ENCODE peak calls at places on chromosomes 1 and 21, in nine cellular contexts. F is body of pancreas, V is IMR-90, R is cardiac muscle cell, C is foreskin fibroblast, O is lower lobe of right lung, T is colonic mucosa, B is psoas muscle, Q is tibial artery. G is an unnamed sample.

GRCh38 chr1:183970516-183971300 is 66.8 kb downstream of the COLGALT2 start:
- DNase-seq in C (no peak), O (no peak), R (no peak), V (no peak), B (no peak), F (no peak), T (no peak), Q (no peak), G (no peak)

GRCh38 chr1:27536004-27536757 is 46.2 kb upstream of the WASF2 start:
- DNase-seq in Q (no peak), C (no peak), V (no peak), F (no peak), O (no peak), T (no peak), R (no peak), B (no peak), G (no peak)

GRCh38 chr1:3672231-3672970 is 20.1 kb downstream of the TP73 start:
- DNase-seq in R (no peak), B (peak; percentile 40), V (no peak), C (no peak), T (no peak), Q (no peak), O (peak; percentile 41), F (no peak), G (no peak)

GRCh38 chr1:67824771-67825170 is 8.5 kb downstream of the GNG12 start:
- DNase-seq in O (no peak), T (no peak), V (no peak), B (no peak), Q (no peak), R (no peak), C (no peak), F (no peak), G (no peak)

GRCh38 chr1:32126770-32127169 is 18.9 kb downstream of the KPNA6 start:
- DNase-seq in O (no peak), V (no peak), B (no peak), C (no peak), Q (no peak), T (no peak), R (no peak), F (no peak), G (no peak)

GRCh38 chr1:108661030-108661609 is at the start of gene HENMT1:
- DNase-seq in B (peak; percentile 81), T (peak; percentile 63), F (peak; percentile 48), O (peak; percentile 81), R (peak; percentile 85), V (peak; percentile 35), Q (peak; percentile 79), C (peak; percentile 49), G (peak; percentile 26)

GRCh38 chr1:17013598-17014320 is 2.0 kb upstream of the ATP13A2 start:
- DNase-seq in T (no peak), C (no peak), R (no peak), F (peak; percentile 37), Q (peak; percentile 42), B (no peak), V (no peak), O (peak; percentile 73), G (peak; percentile 39)

GRCh38 chr21:45935628-45936027 is 45.9 kb upstream of the COL6A1 start:
- DNase-seq in T (no peak), B (peak; percentile 30), F (no peak), C (peak; percentile 23), Q (no peak), V (peak; percentile 63), R (peak; percentile 64), O (no peak), G (peak; percentile 42)

GRCh38 chr1:103353391-103353790 is 172.1 kb upstream of the RNPC3 start:
- DNase-seq in F (no peak), V (no peak), O (no peak), T (no peak), Q (no peak), R (no peak), B (no peak), C (no peak), G (no peak)

GRCh38 chr1:207811920-207812720 is 60.3 kb downstream of the CD46 start:
- DNase-seq in C (no peak), B (peak; percentile 94), R (peak; percentile 30), O (peak; percentile 81), T (no peak), V (peak; percentile 32), F (peak; percentile 91), Q (peak; percentile 92), G (no peak)

GRCh38 chr21:41684381-41685245 is 82.2 kb downstream of the RIPK4 start:
- DNase-seq in B (no peak), O (no peak), T (no peak), C (no peak), Q (peak; percentile 65), R (peak; percentile 68), F (peak; percentile 72), V (peak; percentile 67), G (no peak)

GRCh38 chr1:238562376-238562775 is 671.7 kb upstream of the ZP4 start:
- DNase-seq in T (no peak), O (no peak), F (no peak), R (peak; percentile 55), V (peak; percentile 38), B (no peak), C (no peak), Q (no peak), G (peak; percentile 12)

GRCh38 chr1:113388621-113389355 is 1.5 kb upstream of the MAGI3 start:
- DNase-seq in C (no peak), B (no peak), F (peak; percentile 83), V (no peak), Q (no peak), R (no peak), O (no peak), T (peak; percentile 65), G (no peak)

GRCh38 chr1:31957701-31958674 is 19.8 kb upstream of the PTP4A2 start:
- DNase-seq in O (no peak), F (peak; percentile 63), T (no peak), Q (no peak), B (no peak), C (no peak), V (no peak), R (peak; percentile 36), G (no peak)

GRCh38 chr1:214280386-214281029 is 451 bp upstream of the SMYD2 start:
- DNase-seq in B (peak; percentile 68), V (peak; percentile 37), F (peak; percentile 55), Q (no peak), R (peak; percentile 65), T (peak; percentile 59), O (peak; percentile 63), C (peak; percentile 39), G (no peak)

GRCh38 chr1:198890531-198890930 is 251.7 kb downstream of the PTPRC start:
- DNase-seq in V (peak; percentile 71), O (no peak), R (peak; percentile 39), F (no peak), T (no peak), Q (no peak), C (peak; percentile 34), B (no peak), G (no peak)

GRCh38 chr1:44361478-44361877 is 6.4 kb upstream of the ERI3 start:
- DNase-seq in T (no peak), C (no peak), V (no peak), R (peak; percentile 10), O (no peak), F (no peak), Q (no peak), B (no peak), G (no peak)

GRCh38 chr1:53663525-53664300 is 75.3 kb downstream of the GLIS1 start:
- DNase-seq in Q (no peak), R (no peak), T (no peak), F (no peak), V (no peak), C (peak; percentile 26), O (no peak), B (peak; percentile 31), G (no peak)

GRCh38 chr1:177424746-177425145 is 254.0 kb downstream of the BRINP2 start:
- DNase-seq in V (no peak), R (no peak), T (no peak), B (no peak), F (no peak), Q (no peak), O (no peak), C (no peak), G (no peak)

GRCh38 chr1:43383449-43383848 is 6.2 kb downstream of the MED8 start:
- DNase-seq in R (no peak), O (no peak), Q (no peak), F (no peak), B (no peak), T (no peak), V (no peak), C (no peak), G (no peak)

GRCh38 chr1:87853576-87854351 is 525.1 kb downstream of the LMO4 start:
- DNase-seq in Q (no peak), F (no peak), C (no peak), R (peak; percentile 71), T (no peak), V (peak; percentile 54), O (no peak), B (no peak), G (no peak)

GRCh38 chr1:246131095-246131494 is 376.0 kb downstream of the SMYD3 start:
- DNase-seq in T (no peak), R (no peak), Q (no peak), C (no peak), O (no peak), B (no peak), V (no peak), F (no peak), G (no peak)

GRCh38 chr1:169753549-169753948 is 19.7 kb upstream of the SELE start:
- DNase-seq in B (no peak), R (no peak), C (no peak), T (no peak), Q (no peak), O (no peak), V (no peak), F (no peak), G (no peak)
- TF ChIP-seq CTCF in B (no peak), R (no peak), C (no peak), T (no peak), Q (no peak), O (no peak), V (no peak), F (no peak), G (no peak)

GRCh38 chr1:150258275-150258666 is 697 bp downstream of the CA14 start:
- DNase-seq in V (no peak), Q (no peak), C (no peak), F (no peak), O (no peak), R (no peak), T (no peak), B (no peak), G (no peak)
- H3K4me3 ChIP-seq in V (no peak overlapping the region), Q (no peak overlapping the region), C (no peak overlapping the region), F (no peak overlapping the region), O (no peak overlapping the region), R (peak overlapping the region; percentile 61), T (no peak overlapping the region), B (no peak overlapping the region), G (no peak overlapping the region)

DNA sequence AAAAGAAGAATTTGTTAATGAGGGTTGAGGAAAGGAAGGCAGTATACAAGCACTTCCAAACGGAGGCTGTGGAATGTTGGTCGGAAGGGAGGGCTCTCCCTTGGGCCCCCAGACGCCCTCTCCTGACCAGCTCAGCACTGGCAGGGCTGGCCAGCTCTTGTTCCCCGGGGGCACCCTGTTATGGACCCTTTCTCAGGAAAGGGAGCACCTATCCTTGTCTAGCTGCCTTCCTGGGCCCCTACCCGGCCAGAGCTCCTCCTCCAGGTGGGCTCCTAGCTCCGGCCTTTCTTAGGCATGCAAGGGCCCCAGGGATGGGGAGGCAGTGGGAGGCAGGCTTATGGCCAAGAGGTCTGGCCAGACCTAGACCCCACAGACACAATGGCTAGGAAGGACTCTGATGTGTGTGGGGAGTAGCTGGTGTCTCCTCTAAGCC is 926 bp downstream of the BLACAT1 start:
- DNase-seq in R (no peak), Q (no peak), F (no peak), C (no peak), T (no peak), B (no peak), V (no peak), O (no peak), G (no peak)
- TF ChIP-seq CTCF in R (no peak), Q (no peak), F (no peak), C (no peak), T (no peak), B (no peak), V (no peak), O (no peak), G (no peak)

GRCh38 chr1:190377294-190377693 is 100.4 kb downstream of the BRINP3 start:
- DNase-seq in B (no peak), T (no peak), V (no peak), F (no peak), Q (no peak), C (no peak), R (no peak), O (no peak), G (no peak)
- H3K4me3 ChIP-seq in B (no peak overlapping the region), T (no peak overlapping the region), V (no peak overlapping the region), F (no peak overlapping the region), Q (no peak overlapping the region), C (no peak overlapping the region), R (no peak overlapping the region), O (no peak overlapping the region), G (no peak overlapping the region)